ENCODE peak calls at places on chromosome 22, in four cellular contexts. H, Z, Y and L are unnamed samples.

GRCh38 chr22:38162881-38163843 is 18.5 kb downstream of the PLA2G6 start:
- DNase-seq in H (no peak), Z (no peak), Y (no peak), L (no peak)

GRCh38 chr22:50503475-50504145 is 3.9 kb downstream of the LMF2 start:
- DNase-seq in H (no peak), Z (no peak), Y (no peak), L (no peak)

GRCh38 chr22:36455571-36456458 is 25.6 kb downstream of the TXN2 start:
- DNase-seq in H (no peak), Z (no peak), Y (no peak), L (no peak)

GRCh38 chr22:47168441-47168840 is 406.0 kb downstream of the TBC1D22A start:
- DNase-seq in H (no peak), Z (no peak), Y (no peak), L (no peak)

GRCh38 chr22:31080848-31081649 is at the start of gene SMTN:
- DNase-seq in H (peak; percentile 87), Z (peak; percentile 67), Y (peak; percentile 81), L (peak; percentile 77)

GRCh38 chr22:35605787-35606492 is 11.2 kb downstream of the MB start:
- DNase-seq in H (no peak), Z (no peak), Y (no peak), L (no peak)

GRCh38 chr22:36323182-36323854 is 64.4 kb downstream of the MYH9 start:
- DNase-seq in H (no peak), Z (peak; percentile 87), Y (no peak), L (no peak)

GRCh38 chr22:36197601-36198146 is 3.9 kb downstream of the APOL4 start:
- DNase-seq in H (no peak), Z (no peak), Y (no peak), L (peak; percentile 73)

GRCh38 chr22:43297246-43298061 is 45.7 kb downstream of the SCUBE1 start:
- DNase-seq in H (no peak), Z (no peak), Y (no peak), L (no peak)

GRCh38 chr22:27420817-27421361 is 380.7 kb downstream of the MN1 start:
- DNase-seq in H (no peak), Z (peak; percentile 26), Y (no peak), L (no peak)

GRCh38 chr22:31230871-31231621 is 18.9 kb downstream of the LIMK2 start:
- DNase-seq in H (no peak), Z (peak; percentile 85), Y (peak; percentile 86), L (peak; percentile 52)

GRCh38 chr22:48488149-48488551 is 1339.5 kb downstream of the BRD1 start:
- DNase-seq in H (no peak), Z (no peak), Y (no peak), L (no peak)

GRCh38 chr22:35802885-35803284 is 85.2 kb downstream of the APOL5 start:
- DNase-seq in H (no peak), Z (no peak), Y (no peak), L (no peak)

GRCh38 chr22:48581206-48581766 is 1246.4 kb downstream of the BRD1 start:
- DNase-seq in H (no peak), Z (no peak), Y (no peak), L (no peak)

GRCh38 chr22:49116486-49116885 is 711.2 kb downstream of the BRD1 start:
- DNase-seq in H (no peak), Z (no peak), Y (no peak), L (no peak)

GRCh38 chr22:24433001-24433867 is 5.8 kb downstream of the ADORA2A start:
- DNase-seq in H (no peak), Z (no peak), Y (no peak), L (no peak)

GRCh38 chr22:32204856-32205722 is at the start of gene RFPL2:
- DNase-seq in H (no peak), Z (peak; percentile 43), Y (no peak), L (peak; percentile 36)

GRCh38 chr22:28019360-28019759 is 100.3 kb upstream of the PITPNB start:
- DNase-seq in H (no peak), Z (no peak), Y (peak; percentile 39), L (peak; percentile 42)

GRCh38 chr22:41468381-41469217 is at the start of the genes ACO2 and PHF5A:
- DNase-seq in H (peak; percentile 80), Z (peak; percentile 99), Y (peak; percentile 98), L (peak; percentile 96)

GRCh38 chr22:31102441-31103081 is 4.8 kb downstream of the SELENOM start:
- DNase-seq in H (no peak), Z (no peak), Y (no peak), L (peak; percentile 43)

GRCh38 chr22:41862160-41862529 is 29.2 kb downstream of the SREBF2 start:
- DNase-seq in H (peak; percentile 23), Z (no peak), Y (peak; percentile 64), L (peak; percentile 44)

GRCh38 chr22:50001388-50002231 is 11.0 kb downstream of the IL17REL start:
- DNase-seq in H (no peak), Z (no peak), Y (no peak), L (no peak)

GRCh38 chr22:38455530-38456271 is 702 bp upstream of the KCNJ4 start:
- DNase-seq in H (no peak), Z (no peak), Y (no peak), L (no peak)

GRCh38 chr22:33746501-33746928 is 173.8 kb downstream of the LARGE1 start:
- DNase-seq in H (no peak), Z (no peak), Y (no peak), L (no peak)